ENCODE peak calls at places on chromosomes 11 and 22, in four cellular contexts. One of them, this sample, is unnamed.

GRCh38 chr22:43376765-43377485 is 33.8 kb upstream of the SCUBE1 start:
- DNase-seq in uterus: no peak
- DNase-seq in activated CD8-positive, alpha-beta T cell treated with anti-CD3 and anti-CD28 coated beads for 36 hours: peak
- DNase-seq in fibroblast of the aortic adventitia: peak
- DNase-seq in this sample: peak

GRCh38 chr22:29476116-29476515 is 3.9 kb upstream of the NEFH start:
- DNase-seq in uterus: no peak
- DNase-seq in activated CD8-positive, alpha-beta T cell treated with anti-CD3 and anti-CD28 coated beads for 36 hours: no peak
- DNase-seq in fibroblast of the aortic adventitia: no peak
- DNase-seq in this sample: no peak

GRCh38 chr22:33875316-33875715 is 45.0 kb downstream of the LARGE1 start:
- DNase-seq in uterus: no peak
- DNase-seq in activated CD8-positive, alpha-beta T cell treated with anti-CD3 and anti-CD28 coated beads for 36 hours: no peak
- DNase-seq in fibroblast of the aortic adventitia: no peak
- DNase-seq in this sample: no peak

GRCh38 chr22:39664485-39665200 is 94.1 kb downstream of the CACNA1I start:
- DNase-seq in uterus: no peak
- DNase-seq in activated CD8-positive, alpha-beta T cell treated with anti-CD3 and anti-CD28 coated beads for 36 hours: peak
- DNase-seq in fibroblast of the aortic adventitia: no peak
- DNase-seq in this sample: peak

GRCh38 chr11:8810331-8811301 is 100.4 kb upstream of the AKIP1 start:
- DNase-seq in uterus: peak
- DNase-seq in activated CD8-positive, alpha-beta T cell treated with anti-CD3 and anti-CD28 coated beads for 36 hours: peak
- DNase-seq in fibroblast of the aortic adventitia: peak
- DNase-seq in this sample: peak

GRCh38 chr11:6635082-6635932 is 16.1 kb upstream of the TPP1 start:
- DNase-seq in uterus: peak
- DNase-seq in activated CD8-positive, alpha-beta T cell treated with anti-CD3 and anti-CD28 coated beads for 36 hours: no peak
- DNase-seq in fibroblast of the aortic adventitia: peak
- DNase-seq in this sample: no peak

GRCh38 chr11:64643258-64643881 is 52.4 kb downstream of the SLC22A12 start:
- DNase-seq in uterus: peak
- DNase-seq in activated CD8-positive, alpha-beta T cell treated with anti-CD3 and anti-CD28 coated beads for 36 hours: no peak
- DNase-seq in fibroblast of the aortic adventitia: no peak
- DNase-seq in this sample: no peak

GRCh38 chr22:20522134-20522827 is 14.9 kb downstream of the MED15 start:
- DNase-seq in uterus: no peak
- DNase-seq in activated CD8-positive, alpha-beta T cell treated with anti-CD3 and anti-CD28 coated beads for 36 hours: no peak
- DNase-seq in fibroblast of the aortic adventitia: no peak
- DNase-seq in this sample: no peak

GRCh38 chr11:81916459-81916858 is 817.2 kb downstream of the FAM181B start:
- DNase-seq in uterus: no peak
- DNase-seq in activated CD8-positive, alpha-beta T cell treated with anti-CD3 and anti-CD28 coated beads for 36 hours: no peak
- DNase-seq in fibroblast of the aortic adventitia: no peak
- DNase-seq in this sample: no peak

GRCh38 chr22:46803031-46803880 is 40.8 kb downstream of the TBC1D22A start:
- DNase-seq in uterus: no peak
- DNase-seq in activated CD8-positive, alpha-beta T cell treated with anti-CD3 and anti-CD28 coated beads for 36 hours: peak
- DNase-seq in fibroblast of the aortic adventitia: peak
- DNase-seq in this sample: peak

GRCh38 chr11:20397281-20397680 is 9.8 kb downstream of the PRMT3 start:
- DNase-seq in uterus: no peak
- DNase-seq in activated CD8-positive, alpha-beta T cell treated with anti-CD3 and anti-CD28 coated beads for 36 hours: peak
- DNase-seq in fibroblast of the aortic adventitia: peak
- DNase-seq in this sample: peak

GRCh38 chr11:134562176-134562575 is 150.1 kb upstream of the B3GAT1 start:
- DNase-seq in uterus: no peak
- DNase-seq in activated CD8-positive, alpha-beta T cell treated with anti-CD3 and anti-CD28 coated beads for 36 hours: no peak
- DNase-seq in fibroblast of the aortic adventitia: no peak
- DNase-seq in this sample: no peak

GRCh38 chr11:70016666-70017347 is 61.3 kb upstream of the ANO1 start:
- DNase-seq in uterus: no peak
- DNase-seq in activated CD8-positive, alpha-beta T cell treated with anti-CD3 and anti-CD28 coated beads for 36 hours: no peak
- DNase-seq in fibroblast of the aortic adventitia: peak
- DNase-seq in this sample: no peak

GRCh38 chr11:38274031-38274430 is 1676.0 kb upstream of the RAG2 start:
- DNase-seq in uterus: no peak
- DNase-seq in activated CD8-positive, alpha-beta T cell treated with anti-CD3 and anti-CD28 coated beads for 36 hours: no peak
- DNase-seq in fibroblast of the aortic adventitia: no peak
- DNase-seq in this sample: no peak

GRCh38 chr11:102237096-102237735 is 80.1 kb upstream of the BIRC3 start:
- DNase-seq in uterus: no peak
- DNase-seq in activated CD8-positive, alpha-beta T cell treated with anti-CD3 and anti-CD28 coated beads for 36 hours: no peak
- DNase-seq in fibroblast of the aortic adventitia: peak
- DNase-seq in this sample: no peak

GRCh38 chr11:73177380-73178091 is 35.4 kb upstream of the FCHSD2 start:
- DNase-seq in uterus: peak
- DNase-seq in activated CD8-positive, alpha-beta T cell treated with anti-CD3 and anti-CD28 coated beads for 36 hours: no peak
- DNase-seq in fibroblast of the aortic adventitia: peak
- DNase-seq in this sample: no peak

GRCh38 chr11:19739872-19740271 is 27.2 kb downstream of the NAV2 start:
- DNase-seq in uterus: no peak
- DNase-seq in activated CD8-positive, alpha-beta T cell treated with anti-CD3 and anti-CD28 coated beads for 36 hours: no peak
- DNase-seq in fibroblast of the aortic adventitia: no peak
- DNase-seq in this sample: no peak

GRCh38 chr11:122717264-122717867 is 61.8 kb downstream of the UBASH3B start:
- DNase-seq in uterus: no peak
- DNase-seq in activated CD8-positive, alpha-beta T cell treated with anti-CD3 and anti-CD28 coated beads for 36 hours: peak
- DNase-seq in fibroblast of the aortic adventitia: no peak
- DNase-seq in this sample: peak

GRCh38 chr11:76152741-76153608 is 53.3 kb downstream of the WNT11 start:
- DNase-seq in uterus: no peak
- DNase-seq in activated CD8-positive, alpha-beta T cell treated with anti-CD3 and anti-CD28 coated beads for 36 hours: peak
- DNase-seq in fibroblast of the aortic adventitia: no peak
- DNase-seq in this sample: peak

GRCh38 chr11:38710262-38710661 is 2112.2 kb upstream of the RAG2 start:
- DNase-seq in uterus: no peak
- DNase-seq in activated CD8-positive, alpha-beta T cell treated with anti-CD3 and anti-CD28 coated beads for 36 hours: no peak
- DNase-seq in fibroblast of the aortic adventitia: no peak
- DNase-seq in this sample: no peak

GRCh38 chr22:49370841-49371301 is 456.8 kb downstream of the BRD1 start:
- DNase-seq in uterus: no peak
- DNase-seq in activated CD8-positive, alpha-beta T cell treated with anti-CD3 and anti-CD28 coated beads for 36 hours: no peak
- DNase-seq in fibroblast of the aortic adventitia: no peak
- DNase-seq in this sample: no peak

GRCh38 chr11:3840289-3840869 is 380 bp downstream of the RHOG start:
- DNase-seq in uterus: no peak
- DNase-seq in activated CD8-positive, alpha-beta T cell treated with anti-CD3 and anti-CD28 coated beads for 36 hours: peak
- DNase-seq in fibroblast of the aortic adventitia: no peak
- DNase-seq in this sample: no peak

GRCh38 chr22:19679476-19680099 is 34.7 kb upstream of the SEPTIN5 start:
- DNase-seq in uterus: peak
- DNase-seq in activated CD8-positive, alpha-beta T cell treated with anti-CD3 and anti-CD28 coated beads for 36 hours: peak
- DNase-seq in fibroblast of the aortic adventitia: peak
- DNase-seq in this sample: no peak

GRCh38 chr11:69325446-69325845 is 31.5 kb downstream of the MYEOV start:
- DNase-seq in uterus: no peak
- DNase-seq in activated CD8-positive, alpha-beta T cell treated with anti-CD3 and anti-CD28 coated beads for 36 hours: no peak
- DNase-seq in fibroblast of the aortic adventitia: no peak
- DNase-seq in this sample: no peak

GRCh38 chr22:29139965-29140782 is 65.5 kb upstream of the EMID1 start:
- DNase-seq in uterus: no peak
- DNase-seq in activated CD8-positive, alpha-beta T cell treated with anti-CD3 and anti-CD28 coated beads for 36 hours: no peak
- DNase-seq in fibroblast of the aortic adventitia: peak
- DNase-seq in this sample: no peak

GRCh38 chr11:34890812-34891211 is 25.4 kb downstream of the APIP start:
- DNase-seq in uterus: no peak
- DNase-seq in activated CD8-positive, alpha-beta T cell treated with anti-CD3 and anti-CD28 coated beads for 36 hours: no peak
- DNase-seq in fibroblast of the aortic adventitia: peak
- DNase-seq in this sample: peak

GRCh38 chr22:26086359-26086758 is 82.9 kb upstream of the SEZ6L start:
- DNase-seq in uterus: no peak
- DNase-seq in activated CD8-positive, alpha-beta T cell treated with anti-CD3 and anti-CD28 coated beads for 36 hours: no peak
- DNase-seq in fibroblast of the aortic adventitia: no peak
- DNase-seq in this sample: no peak

GRCh38 chr11:86021390-86021789 is 47.5 kb downstream of the PICALM start:
- DNase-seq in uterus: no peak
- DNase-seq in activated CD8-positive, alpha-beta T cell treated with anti-CD3 and anti-CD28 coated beads for 36 hours: no peak
- DNase-seq in fibroblast of the aortic adventitia: no peak
- DNase-seq in this sample: no peak

GRCh38 chr22:17633217-17633997 is 4.9 kb upstream of the ATP6V1E1 start:
- DNase-seq in uterus: no peak
- DNase-seq in activated CD8-positive, alpha-beta T cell treated with anti-CD3 and anti-CD28 coated beads for 36 hours: no peak
- DNase-seq in fibroblast of the aortic adventitia: peak
- DNase-seq in this sample: no peak

GRCh38 chr11:119673389-119674336 is 55.3 kb downstream of the NECTIN1 start:
- DNase-seq in uterus: no peak
- DNase-seq in activated CD8-positive, alpha-beta T cell treated with anti-CD3 and anti-CD28 coated beads for 36 hours: peak
- DNase-seq in fibroblast of the aortic adventitia: no peak
- DNase-seq in this sample: peak

GRCh38 chr11:86192858-86193257 is 51.7 kb upstream of the EED start:
- DNase-seq in uterus: no peak
- DNase-seq in activated CD8-positive, alpha-beta T cell treated with anti-CD3 and anti-CD28 coated beads for 36 hours: no peak
- DNase-seq in fibroblast of the aortic adventitia: no peak
- DNase-seq in this sample: no peak

GRCh38 chr11:92279056-92279455 is 54.4 kb downstream of the FAT3 start:
- DNase-seq in uterus: no peak
- DNase-seq in activated CD8-positive, alpha-beta T cell treated with anti-CD3 and anti-CD28 coated beads for 36 hours: no peak
- DNase-seq in fibroblast of the aortic adventitia: no peak
- DNase-seq in this sample: no peak

GRCh38 chr22:33853200-33854097 is 66.8 kb downstream of the LARGE1 start:
- DNase-seq in uterus: peak
- DNase-seq in activated CD8-positive, alpha-beta T cell treated with anti-CD3 and anti-CD28 coated beads for 36 hours: peak
- DNase-seq in fibroblast of the aortic adventitia: peak
- DNase-seq in this sample: peak

GRCh38 chr22:20111045-20111688 is 4.7 kb upstream of the RANBP1 start:
- DNase-seq in uterus: no peak
- DNase-seq in activated CD8-positive, alpha-beta T cell treated with anti-CD3 and anti-CD28 coated beads for 36 hours: peak
- DNase-seq in fibroblast of the aortic adventitia: no peak
- DNase-seq in this sample: peak

GRCh38 chr22:44410396-44411056 is 87.5 kb downstream of the RTL6 start:
- DNase-seq in uterus: no peak
- DNase-seq in activated CD8-positive, alpha-beta T cell treated with anti-CD3 and anti-CD28 coated beads for 36 hours: no peak
- DNase-seq in fibroblast of the aortic adventitia: no peak
- DNase-seq in this sample: no peak

GRCh38 chr11:14619580-14619979 is 24.0 kb upstream of the PDE3B start:
- DNase-seq in uterus: no peak
- DNase-seq in activated CD8-positive, alpha-beta T cell treated with anti-CD3 and anti-CD28 coated beads for 36 hours: no peak
- DNase-seq in fibroblast of the aortic adventitia: no peak
- DNase-seq in this sample: no peak

GRCh38 chr11:105153392-105153791 is 13.8 kb upstream of the CARD18 start:
- DNase-seq in uterus: no peak
- DNase-seq in activated CD8-positive, alpha-beta T cell treated with anti-CD3 and anti-CD28 coated beads for 36 hours: no peak
- DNase-seq in fibroblast of the aortic adventitia: no peak
- DNase-seq in this sample: no peak

DNA sequence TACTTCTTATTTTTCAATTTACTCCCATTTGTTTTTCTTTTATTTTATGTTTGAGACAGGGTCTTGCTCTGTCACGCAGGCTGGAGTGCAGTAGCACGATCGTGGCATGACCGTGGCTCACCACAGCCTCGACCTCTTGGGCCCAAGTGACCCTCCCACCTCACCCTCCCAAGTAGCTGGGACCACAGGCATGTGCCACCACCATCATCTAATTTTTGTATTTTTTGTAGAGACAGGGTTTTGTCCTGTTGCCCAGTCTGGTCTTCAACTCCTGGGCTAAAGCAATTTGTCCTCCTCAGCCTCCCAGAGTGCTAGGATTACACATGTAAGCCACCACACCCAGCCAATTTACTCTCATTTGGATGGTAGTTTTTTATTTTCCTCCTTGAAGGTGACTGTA is 679.3 kb upstream of the CCDC179 start:
- DNase-seq in uterus: no peak
- DNase-seq in activated CD8-positive, alpha-beta T cell treated with anti-CD3 and anti-CD28 coated beads for 36 hours: no peak
- DNase-seq in fibroblast of the aortic adventitia: no peak
- DNase-seq in this sample: no peak
- TF ChIP-seq CTCF in uterus: no peak
- TF ChIP-seq CTCF in activated CD8-positive, alpha-beta T cell treated with anti-CD3 and anti-CD28 coated beads for 36 hours: no peak
- TF ChIP-seq CTCF in fibroblast of the aortic adventitia: no peak
- TF ChIP-seq CTCF in this sample: no peak

DNA sequence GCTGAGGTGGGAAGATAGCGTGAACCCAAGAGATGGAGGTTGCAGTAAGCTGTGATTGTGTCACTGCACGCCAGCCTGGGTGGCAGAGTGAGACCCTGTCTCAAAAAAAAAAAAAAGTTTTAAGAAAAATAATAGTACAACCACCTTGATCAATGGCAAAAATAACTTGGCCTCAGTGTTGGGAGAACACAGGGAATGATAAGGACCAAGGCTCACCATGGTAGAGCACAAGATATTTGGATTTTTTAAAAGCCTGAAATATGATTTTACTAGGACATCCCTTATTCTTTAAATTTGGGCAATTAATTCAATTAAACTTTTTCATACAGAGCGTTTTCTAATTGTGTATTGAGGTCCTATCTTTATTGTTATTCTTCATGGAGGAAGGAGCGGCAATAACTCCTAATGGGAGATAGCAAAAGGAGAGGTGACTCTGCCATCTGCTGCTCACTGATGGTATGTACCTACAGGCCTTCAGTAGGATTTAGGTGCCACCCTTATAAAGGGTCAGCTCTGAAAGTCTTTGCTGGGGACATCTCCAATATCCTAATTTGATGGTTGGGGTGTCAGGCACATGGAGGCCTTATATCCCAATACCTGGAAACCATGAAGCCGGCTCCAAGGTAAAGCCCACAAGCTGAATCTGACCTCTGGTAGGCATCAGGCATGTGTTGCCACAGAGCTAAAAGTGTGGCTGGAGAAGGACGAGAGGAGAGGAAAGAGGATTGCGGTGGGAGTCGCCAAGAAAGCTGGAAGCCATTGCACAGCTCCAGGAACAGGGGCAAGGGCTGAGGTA is 21.9 kb upstream of the POLD3 start:
- DNase-seq in uterus: peak
- DNase-seq in activated CD8-positive, alpha-beta T cell treated with anti-CD3 and anti-CD28 coated beads for 36 hours: peak
- DNase-seq in fibroblast of the aortic adventitia: peak
- DNase-seq in this sample: peak
- TF ChIP-seq CTCF in uterus: peak
- TF ChIP-seq CTCF in activated CD8-positive, alpha-beta T cell treated with anti-CD3 and anti-CD28 coated beads for 36 hours: peak
- TF ChIP-seq CTCF in fibroblast of the aortic adventitia: peak
- TF ChIP-seq CTCF in this sample: peak

DNA sequence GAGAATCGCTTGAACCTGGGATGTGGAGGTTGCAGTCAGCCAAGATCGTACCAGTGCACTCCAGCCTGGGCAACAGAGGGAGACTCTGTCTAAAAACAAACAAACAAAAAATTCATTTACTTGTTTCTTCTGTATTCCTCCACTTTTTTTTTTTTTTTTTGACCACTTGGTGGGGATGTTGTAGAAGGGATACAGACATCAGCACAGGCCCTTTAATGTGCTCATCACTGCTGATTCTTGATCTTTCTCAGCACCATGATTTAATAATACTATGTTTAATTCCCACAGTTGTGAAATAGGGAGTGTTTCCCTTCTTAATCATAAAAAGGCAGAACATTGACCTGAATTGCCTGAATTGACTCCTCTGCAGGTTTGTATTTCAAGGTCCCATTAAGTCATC is 4.5 kb downstream of the TTC9C start:
- DNase-seq in uterus: no peak
- DNase-seq in activated CD8-positive, alpha-beta T cell treated with anti-CD3 and anti-CD28 coated beads for 36 hours: no peak
- DNase-seq in fibroblast of the aortic adventitia: peak
- DNase-seq in this sample: no peak
- TF ChIP-seq CTCF in uterus: no peak
- TF ChIP-seq CTCF in activated CD8-positive, alpha-beta T cell treated with anti-CD3 and anti-CD28 coated beads for 36 hours: peak
- TF ChIP-seq CTCF in fibroblast of the aortic adventitia: no peak
- TF ChIP-seq CTCF in this sample: no peak

GRCh38 chr11:127612602-127613001 is 612.0 kb upstream of the KIRREL3 start:
- DNase-seq in uterus: no peak
- DNase-seq in activated CD8-positive, alpha-beta T cell treated with anti-CD3 and anti-CD28 coated beads for 36 hours: no peak
- DNase-seq in fibroblast of the aortic adventitia: no peak
- DNase-seq in this sample: no peak

GRCh38 chr11:127610787-127611186 is 610.2 kb upstream of the KIRREL3 start:
- DNase-seq in uterus: no peak
- DNase-seq in activated CD8-positive, alpha-beta T cell treated with anti-CD3 and anti-CD28 coated beads for 36 hours: no peak
- DNase-seq in fibroblast of the aortic adventitia: no peak
- DNase-seq in this sample: no peak

GRCh38 chr11:127609025-127609788 is 608.6 kb upstream of the KIRREL3 start:
- DNase-seq in uterus: no peak
- DNase-seq in activated CD8-positive, alpha-beta T cell treated with anti-CD3 and anti-CD28 coated beads for 36 hours: no peak
- DNase-seq in fibroblast of the aortic adventitia: no peak
- DNase-seq in this sample: no peak
- TF ChIP-seq CTCF in uterus: no peak
- TF ChIP-seq CTCF in activated CD8-positive, alpha-beta T cell treated with anti-CD3 and anti-CD28 coated beads for 36 hours: no peak
- TF ChIP-seq CTCF in fibroblast of the aortic adventitia: no peak
- TF ChIP-seq CTCF in this sample: no peak